ENCODE peak calls at places on chromosome 19, in seven cellular contexts. One of them, this sample, is unnamed.
A peak's percentile ranks its signal among the peaks of the same experiment; 100 is the strongest.

GRCh38 chr19:47415953-47416666 is 3.2 kb downstream of the MEIS3 start:
- DNase-seq in left ventricle myocardium inferior: no peak
- DNase-seq in nucleus accumbens: no peak
- DNase-seq in left colon: no peak
- DNase-seq in kidney epithelial cell: no peak
- DNase-seq in stimulated activated CD4-positive, alpha-beta T cell treated with anti-CD3 and anti-CD28 coated beads, TNF-alpha, amount 100 ng/mL, for 24 hours: no peak
- DNase-seq in activated naive CD8-positive, alpha-beta T cell treated with anti-CD3 and anti-CD28 coated beads, Interleukin-2, amount 50 U/mL, for 24 hours: no peak
- DNase-seq in this sample: no peak

GRCh38 chr19:43809762-43810696 is 7.8 kb upstream of the LYPD5 start:
- DNase-seq in left ventricle myocardium inferior: no peak
- DNase-seq in nucleus accumbens: no peak
- DNase-seq in left colon: no peak
- DNase-seq in kidney epithelial cell: no peak
- DNase-seq in stimulated activated CD4-positive, alpha-beta T cell treated with anti-CD3 and anti-CD28 coated beads, TNF-alpha, amount 100 ng/mL, for 24 hours: no peak
- DNase-seq in activated naive CD8-positive, alpha-beta T cell treated with anti-CD3 and anti-CD28 coated beads, Interleukin-2, amount 50 U/mL, for 24 hours: no peak
- DNase-seq in this sample: no peak

GRCh38 chr19:12778020-12778904 is 2.9 kb upstream of the HOOK2 start:
- DNase-seq in left ventricle myocardium inferior: peak; percentile 74
- DNase-seq in nucleus accumbens: peak; percentile 78
- DNase-seq in left colon: peak; percentile 83
- DNase-seq in kidney epithelial cell: no peak
- DNase-seq in stimulated activated CD4-positive, alpha-beta T cell treated with anti-CD3 and anti-CD28 coated beads, TNF-alpha, amount 100 ng/mL, for 24 hours: no peak
- DNase-seq in activated naive CD8-positive, alpha-beta T cell treated with anti-CD3 and anti-CD28 coated beads, Interleukin-2, amount 50 U/mL, for 24 hours: peak; percentile 61
- DNase-seq in this sample: no peak

GRCh38 chr19:3760871-3761361 is 576 bp downstream of the APBA3 start:
- DNase-seq in left ventricle myocardium inferior: no peak
- DNase-seq in nucleus accumbens: no peak
- DNase-seq in left colon: no peak
- DNase-seq in kidney epithelial cell: no peak
- DNase-seq in stimulated activated CD4-positive, alpha-beta T cell treated with anti-CD3 and anti-CD28 coated beads, TNF-alpha, amount 100 ng/mL, for 24 hours: no peak
- DNase-seq in activated naive CD8-positive, alpha-beta T cell treated with anti-CD3 and anti-CD28 coated beads, Interleukin-2, amount 50 U/mL, for 24 hours: peak; percentile 11
- DNase-seq in this sample: no peak

GRCh38 chr19:2739602-2740313 is at the start of gene SLC39A3:
- DNase-seq in left ventricle myocardium inferior: peak; percentile 97
- DNase-seq in nucleus accumbens: peak; percentile 98
- DNase-seq in left colon: peak; percentile 99
- DNase-seq in kidney epithelial cell: peak; percentile 73
- DNase-seq in stimulated activated CD4-positive, alpha-beta T cell treated with anti-CD3 and anti-CD28 coated beads, TNF-alpha, amount 100 ng/mL, for 24 hours: peak; percentile 99
- DNase-seq in activated naive CD8-positive, alpha-beta T cell treated with anti-CD3 and anti-CD28 coated beads, Interleukin-2, amount 50 U/mL, for 24 hours: peak; percentile 99
- DNase-seq in this sample: peak; percentile 86

GRCh38 chr19:6519289-6519688 is 11.5 kb upstream of the TNFSF9 start:
- DNase-seq in left ventricle myocardium inferior: no peak
- DNase-seq in nucleus accumbens: no peak
- DNase-seq in left colon: no peak
- DNase-seq in kidney epithelial cell: peak; percentile 52
- DNase-seq in stimulated activated CD4-positive, alpha-beta T cell treated with anti-CD3 and anti-CD28 coated beads, TNF-alpha, amount 100 ng/mL, for 24 hours: no peak
- DNase-seq in activated naive CD8-positive, alpha-beta T cell treated with anti-CD3 and anti-CD28 coated beads, Interleukin-2, amount 50 U/mL, for 24 hours: no peak
- DNase-seq in this sample: no peak

GRCh38 chr19:48390188-48391099 is 907 bp downstream of the KDELR1 start:
- DNase-seq in left ventricle myocardium inferior: peak; percentile 64
- DNase-seq in nucleus accumbens: peak; percentile 40
- DNase-seq in left colon: peak; percentile 64
- DNase-seq in kidney epithelial cell: no peak
- DNase-seq in stimulated activated CD4-positive, alpha-beta T cell treated with anti-CD3 and anti-CD28 coated beads, TNF-alpha, amount 100 ng/mL, for 24 hours: no peak
- DNase-seq in activated naive CD8-positive, alpha-beta T cell treated with anti-CD3 and anti-CD28 coated beads, Interleukin-2, amount 50 U/mL, for 24 hours: peak; percentile 68
- DNase-seq in this sample: no peak

GRCh38 chr19:2171349-2172145 is 7.8 kb downstream of the DOT1L start:
- DNase-seq in left ventricle myocardium inferior: peak; percentile 73
- DNase-seq in nucleus accumbens: no peak
- DNase-seq in left colon: no peak
- DNase-seq in kidney epithelial cell: no peak
- DNase-seq in stimulated activated CD4-positive, alpha-beta T cell treated with anti-CD3 and anti-CD28 coated beads, TNF-alpha, amount 100 ng/mL, for 24 hours: peak; percentile 61
- DNase-seq in activated naive CD8-positive, alpha-beta T cell treated with anti-CD3 and anti-CD28 coated beads, Interleukin-2, amount 50 U/mL, for 24 hours: peak; percentile 92
- DNase-seq in this sample: no peak

GRCh38 chr19:51274037-51274370 is 23.1 kb downstream of the SIGLECL1 start:
- DNase-seq in left ventricle myocardium inferior: no peak
- DNase-seq in nucleus accumbens: no peak
- DNase-seq in left colon: no peak
- DNase-seq in kidney epithelial cell: no peak
- DNase-seq in stimulated activated CD4-positive, alpha-beta T cell treated with anti-CD3 and anti-CD28 coated beads, TNF-alpha, amount 100 ng/mL, for 24 hours: no peak
- DNase-seq in activated naive CD8-positive, alpha-beta T cell treated with anti-CD3 and anti-CD28 coated beads, Interleukin-2, amount 50 U/mL, for 24 hours: no peak
- DNase-seq in this sample: no peak

GRCh38 chr19:19900124-19900523 is 622 bp upstream of the ZNF93 start:
- DNase-seq in left ventricle myocardium inferior: no peak
- DNase-seq in nucleus accumbens: no peak
- DNase-seq in left colon: no peak
- DNase-seq in kidney epithelial cell: peak; percentile 65
- DNase-seq in stimulated activated CD4-positive, alpha-beta T cell treated with anti-CD3 and anti-CD28 coated beads, TNF-alpha, amount 100 ng/mL, for 24 hours: no peak
- DNase-seq in activated naive CD8-positive, alpha-beta T cell treated with anti-CD3 and anti-CD28 coated beads, Interleukin-2, amount 50 U/mL, for 24 hours: peak; percentile 18
- DNase-seq in this sample: no peak

GRCh38 chr19:42280761-42281174 is 11.7 kb downstream of the CIC start:
- DNase-seq in left ventricle myocardium inferior: no peak
- DNase-seq in nucleus accumbens: peak; percentile 92
- DNase-seq in left colon: no peak
- DNase-seq in kidney epithelial cell: no peak
- DNase-seq in stimulated activated CD4-positive, alpha-beta T cell treated with anti-CD3 and anti-CD28 coated beads, TNF-alpha, amount 100 ng/mL, for 24 hours: no peak
- DNase-seq in activated naive CD8-positive, alpha-beta T cell treated with anti-CD3 and anti-CD28 coated beads, Interleukin-2, amount 50 U/mL, for 24 hours: peak; percentile 46
- DNase-seq in this sample: no peak

GRCh38 chr19:55536951-55537740 is at the start of gene SBK2:
- DNase-seq in left ventricle myocardium inferior: no peak
- DNase-seq in nucleus accumbens: no peak
- DNase-seq in left colon: no peak
- DNase-seq in kidney epithelial cell: no peak
- DNase-seq in stimulated activated CD4-positive, alpha-beta T cell treated with anti-CD3 and anti-CD28 coated beads, TNF-alpha, amount 100 ng/mL, for 24 hours: no peak
- DNase-seq in activated naive CD8-positive, alpha-beta T cell treated with anti-CD3 and anti-CD28 coated beads, Interleukin-2, amount 50 U/mL, for 24 hours: no peak
- DNase-seq in this sample: no peak

GRCh38 chr19:7515091-7515470 is 822 bp upstream of the ZNF358 start:
- DNase-seq in left ventricle myocardium inferior: no peak
- DNase-seq in nucleus accumbens: no peak
- DNase-seq in left colon: peak; percentile 69
- DNase-seq in kidney epithelial cell: no peak
- DNase-seq in stimulated activated CD4-positive, alpha-beta T cell treated with anti-CD3 and anti-CD28 coated beads, TNF-alpha, amount 100 ng/mL, for 24 hours: no peak
- DNase-seq in activated naive CD8-positive, alpha-beta T cell treated with anti-CD3 and anti-CD28 coated beads, Interleukin-2, amount 50 U/mL, for 24 hours: no peak
- DNase-seq in this sample: no peak

GRCh38 chr19:42176990-42177685 is 40.3 kb downstream of the DEDD2 start:
- DNase-seq in left ventricle myocardium inferior: peak; percentile 66
- DNase-seq in nucleus accumbens: peak; percentile 80
- DNase-seq in left colon: peak; percentile 49
- DNase-seq in kidney epithelial cell: peak; percentile 10
- DNase-seq in stimulated activated CD4-positive, alpha-beta T cell treated with anti-CD3 and anti-CD28 coated beads, TNF-alpha, amount 100 ng/mL, for 24 hours: peak; percentile 50
- DNase-seq in activated naive CD8-positive, alpha-beta T cell treated with anti-CD3 and anti-CD28 coated beads, Interleukin-2, amount 50 U/mL, for 24 hours: peak; percentile 80
- DNase-seq in this sample: no peak

GRCh38 chr19:51693246-51693645 is at the start of gene SPACA6:
- DNase-seq in left ventricle myocardium inferior: no peak
- DNase-seq in nucleus accumbens: no peak
- DNase-seq in left colon: no peak
- DNase-seq in kidney epithelial cell: no peak
- DNase-seq in stimulated activated CD4-positive, alpha-beta T cell treated with anti-CD3 and anti-CD28 coated beads, TNF-alpha, amount 100 ng/mL, for 24 hours: no peak
- DNase-seq in activated naive CD8-positive, alpha-beta T cell treated with anti-CD3 and anti-CD28 coated beads, Interleukin-2, amount 50 U/mL, for 24 hours: no peak
- DNase-seq in this sample: no peak

GRCh38 chr19:3094638-3095374 is 644 bp downstream of the GNA11 start:
- DNase-seq in left ventricle myocardium inferior: no peak
- DNase-seq in nucleus accumbens: no peak
- DNase-seq in left colon: no peak
- DNase-seq in kidney epithelial cell: no peak
- DNase-seq in stimulated activated CD4-positive, alpha-beta T cell treated with anti-CD3 and anti-CD28 coated beads, TNF-alpha, amount 100 ng/mL, for 24 hours: no peak
- DNase-seq in activated naive CD8-positive, alpha-beta T cell treated with anti-CD3 and anti-CD28 coated beads, Interleukin-2, amount 50 U/mL, for 24 hours: peak; percentile 37
- DNase-seq in this sample: no peak

GRCh38 chr19:49758292-49758691 is 4.8 kb downstream of the TSKS start:
- DNase-seq in left ventricle myocardium inferior: no peak
- DNase-seq in nucleus accumbens: peak; percentile 36
- DNase-seq in left colon: no peak
- DNase-seq in kidney epithelial cell: peak; percentile 31
- DNase-seq in stimulated activated CD4-positive, alpha-beta T cell treated with anti-CD3 and anti-CD28 coated beads, TNF-alpha, amount 100 ng/mL, for 24 hours: no peak
- DNase-seq in activated naive CD8-positive, alpha-beta T cell treated with anti-CD3 and anti-CD28 coated beads, Interleukin-2, amount 50 U/mL, for 24 hours: no peak
- DNase-seq in this sample: no peak

GRCh38 chr19:46904114-46905060 is 43.6 kb downstream of the ARHGAP35 start:
- DNase-seq in left ventricle myocardium inferior: peak; percentile 36
- DNase-seq in nucleus accumbens: no peak
- DNase-seq in left colon: no peak
- DNase-seq in kidney epithelial cell: no peak
- DNase-seq in stimulated activated CD4-positive, alpha-beta T cell treated with anti-CD3 and anti-CD28 coated beads, TNF-alpha, amount 100 ng/mL, for 24 hours: no peak
- DNase-seq in activated naive CD8-positive, alpha-beta T cell treated with anti-CD3 and anti-CD28 coated beads, Interleukin-2, amount 50 U/mL, for 24 hours: no peak
- DNase-seq in this sample: no peak

GRCh38 chr19:1945899-1946298 is 4.9 kb downstream of the CSNK1G2 start:
- DNase-seq in left ventricle myocardium inferior: no peak
- DNase-seq in nucleus accumbens: no peak
- DNase-seq in left colon: peak; percentile 41
- DNase-seq in kidney epithelial cell: no peak
- DNase-seq in stimulated activated CD4-positive, alpha-beta T cell treated with anti-CD3 and anti-CD28 coated beads, TNF-alpha, amount 100 ng/mL, for 24 hours: no peak
- DNase-seq in activated naive CD8-positive, alpha-beta T cell treated with anti-CD3 and anti-CD28 coated beads, Interleukin-2, amount 50 U/mL, for 24 hours: peak; percentile 42
- DNase-seq in this sample: no peak

GRCh38 chr19:56105090-56105701 is 15.9 kb downstream of the ZNF787 start:
- DNase-seq in left ventricle myocardium inferior: peak; percentile 63
- DNase-seq in nucleus accumbens: peak; percentile 70
- DNase-seq in left colon: peak; percentile 90
- DNase-seq in kidney epithelial cell: peak; percentile 49
- DNase-seq in stimulated activated CD4-positive, alpha-beta T cell treated with anti-CD3 and anti-CD28 coated beads, TNF-alpha, amount 100 ng/mL, for 24 hours: peak; percentile 22
- DNase-seq in activated naive CD8-positive, alpha-beta T cell treated with anti-CD3 and anti-CD28 coated beads, Interleukin-2, amount 50 U/mL, for 24 hours: peak; percentile 61
- DNase-seq in this sample: no peak

GRCh38 chr19:10744222-10744847 is 26.5 kb downstream of the DNM2 start:
- DNase-seq in left ventricle myocardium inferior: no peak
- DNase-seq in nucleus accumbens: no peak
- DNase-seq in left colon: peak; percentile 64
- DNase-seq in kidney epithelial cell: no peak
- DNase-seq in stimulated activated CD4-positive, alpha-beta T cell treated with anti-CD3 and anti-CD28 coated beads, TNF-alpha, amount 100 ng/mL, for 24 hours: no peak
- DNase-seq in activated naive CD8-positive, alpha-beta T cell treated with anti-CD3 and anti-CD28 coated beads, Interleukin-2, amount 50 U/mL, for 24 hours: no peak
- DNase-seq in this sample: no peak

GRCh38 chr19:54806516-54806838 is 3.1 kb downstream of the KIR2DL4 start:
- DNase-seq in left ventricle myocardium inferior: no peak
- DNase-seq in nucleus accumbens: no peak
- DNase-seq in left colon: no peak
- DNase-seq in kidney epithelial cell: no peak
- DNase-seq in stimulated activated CD4-positive, alpha-beta T cell treated with anti-CD3 and anti-CD28 coated beads, TNF-alpha, amount 100 ng/mL, for 24 hours: no peak
- DNase-seq in activated naive CD8-positive, alpha-beta T cell treated with anti-CD3 and anti-CD28 coated beads, Interleukin-2, amount 50 U/mL, for 24 hours: no peak
- DNase-seq in this sample: no peak

GRCh38 chr19:43527860-43528622 is 1.0 kb upstream of the ETHE1 start:
- DNase-seq in left ventricle myocardium inferior: no peak
- DNase-seq in nucleus accumbens: no peak
- DNase-seq in left colon: peak; percentile 53
- DNase-seq in kidney epithelial cell: no peak
- DNase-seq in stimulated activated CD4-positive, alpha-beta T cell treated with anti-CD3 and anti-CD28 coated beads, TNF-alpha, amount 100 ng/mL, for 24 hours: no peak
- DNase-seq in activated naive CD8-positive, alpha-beta T cell treated with anti-CD3 and anti-CD28 coated beads, Interleukin-2, amount 50 U/mL, for 24 hours: no peak
- DNase-seq in this sample: no peak

GRCh38 chr19:10283301-10283733 is 3.4 kb upstream of the ICAM4 start:
- DNase-seq in left ventricle myocardium inferior: no peak
- DNase-seq in nucleus accumbens: no peak
- DNase-seq in left colon: no peak
- DNase-seq in kidney epithelial cell: no peak
- DNase-seq in stimulated activated CD4-positive, alpha-beta T cell treated with anti-CD3 and anti-CD28 coated beads, TNF-alpha, amount 100 ng/mL, for 24 hours: no peak
- DNase-seq in activated naive CD8-positive, alpha-beta T cell treated with anti-CD3 and anti-CD28 coated beads, Interleukin-2, amount 50 U/mL, for 24 hours: no peak
- DNase-seq in this sample: no peak

GRCh38 chr19:51156710-51157109 is 14.6 kb downstream of the SIGLEC7 start:
- DNase-seq in left ventricle myocardium inferior: no peak
- DNase-seq in nucleus accumbens: no peak
- DNase-seq in left colon: no peak
- DNase-seq in kidney epithelial cell: no peak
- DNase-seq in stimulated activated CD4-positive, alpha-beta T cell treated with anti-CD3 and anti-CD28 coated beads, TNF-alpha, amount 100 ng/mL, for 24 hours: no peak
- DNase-seq in activated naive CD8-positive, alpha-beta T cell treated with anti-CD3 and anti-CD28 coated beads, Interleukin-2, amount 50 U/mL, for 24 hours: no peak
- DNase-seq in this sample: no peak

GRCh38 chr19:33080761-33081681 is at the start of gene GPATCH1:
- DNase-seq in left ventricle myocardium inferior: peak; percentile 90
- DNase-seq in nucleus accumbens: peak; percentile 86
- DNase-seq in left colon: peak; percentile 85
- DNase-seq in kidney epithelial cell: no peak
- DNase-seq in stimulated activated CD4-positive, alpha-beta T cell treated with anti-CD3 and anti-CD28 coated beads, TNF-alpha, amount 100 ng/mL, for 24 hours: peak; percentile 65
- DNase-seq in activated naive CD8-positive, alpha-beta T cell treated with anti-CD3 and anti-CD28 coated beads, Interleukin-2, amount 50 U/mL, for 24 hours: peak; percentile 91
- DNase-seq in this sample: peak; percentile 19

GRCh38 chr19:384801-385169 is 24.2 kb downstream of the C2CD4C start:
- DNase-seq in left ventricle myocardium inferior: no peak
- DNase-seq in nucleus accumbens: no peak
- DNase-seq in left colon: no peak
- DNase-seq in kidney epithelial cell: no peak
- DNase-seq in stimulated activated CD4-positive, alpha-beta T cell treated with anti-CD3 and anti-CD28 coated beads, TNF-alpha, amount 100 ng/mL, for 24 hours: no peak
- DNase-seq in activated naive CD8-positive, alpha-beta T cell treated with anti-CD3 and anti-CD28 coated beads, Interleukin-2, amount 50 U/mL, for 24 hours: no peak
- DNase-seq in this sample: no peak

This sample was measured in keratinocyte.